ENCODE peak calls at places on chromosome 1, in eight cellular contexts. One of them, this sample, is unnamed.

GRCh38 chr1:31627930-31628421 is 10.5 kb downstream of the HCRTR1 start:
- DNase-seq in upper lobe of right lung: peak; percentile 89
- DNase-seq in endothelial cell of umbilical vein: no peak
- DNase-seq in Karpas-422: no peak
- DNase-seq in neural progenitor cell: no peak
- DNase-seq in esophagus squamous epithelium: no peak
- DNase-seq in cardiac muscle cell: peak; percentile 28
- DNase-seq in body of pancreas: peak; percentile 60
- DNase-seq in this sample: no peak

GRCh38 chr1:44230796-44231195 is 17.5 kb downstream of the DMAP1 start:
- DNase-seq in neural progenitor cell: no peak
- DNase-seq in upper lobe of right lung: no peak
- DNase-seq in esophagus squamous epithelium: no peak
- DNase-seq in Karpas-422: no peak
- DNase-seq in endothelial cell of umbilical vein: no peak
- DNase-seq in cardiac muscle cell: no peak
- DNase-seq in body of pancreas: no peak
- DNase-seq in this sample: no peak

GRCh38 chr1:41319803-41320711 is 41.2 kb upstream of the FOXO6 start:
- DNase-seq in Karpas-422: no peak
- DNase-seq in cardiac muscle cell: no peak
- DNase-seq in endothelial cell of umbilical vein: no peak
- DNase-seq in neural progenitor cell: no peak
- DNase-seq in body of pancreas: peak; percentile 83
- DNase-seq in esophagus squamous epithelium: no peak
- DNase-seq in upper lobe of right lung: no peak
- DNase-seq in this sample: no peak

GRCh38 chr1:83796409-83796808 is 202.5 kb downstream of the TTLL7 start:
- DNase-seq in body of pancreas: no peak
- DNase-seq in esophagus squamous epithelium: no peak
- DNase-seq in upper lobe of right lung: no peak
- DNase-seq in cardiac muscle cell: no peak
- DNase-seq in endothelial cell of umbilical vein: no peak
- DNase-seq in neural progenitor cell: no peak
- DNase-seq in Karpas-422: no peak
- DNase-seq in this sample: no peak

GRCh38 chr1:70075751-70076150 is 129.6 kb downstream of the LRRC40 start:
- DNase-seq in upper lobe of right lung: no peak
- DNase-seq in Karpas-422: no peak
- DNase-seq in body of pancreas: no peak
- DNase-seq in endothelial cell of umbilical vein: no peak
- DNase-seq in neural progenitor cell: peak; percentile 13
- DNase-seq in esophagus squamous epithelium: no peak
- DNase-seq in cardiac muscle cell: no peak
- DNase-seq in this sample: no peak

GRCh38 chr1:66278260-66279046 is 255.5 kb upstream of the SGIP1 start:
- DNase-seq in neural progenitor cell: no peak
- DNase-seq in cardiac muscle cell: no peak
- DNase-seq in endothelial cell of umbilical vein: no peak
- DNase-seq in Karpas-422: peak; percentile 80
- DNase-seq in body of pancreas: no peak
- DNase-seq in upper lobe of right lung: no peak
- DNase-seq in esophagus squamous epithelium: no peak
- DNase-seq in this sample: no peak

GRCh38 chr1:206117151-206117948 is at the start of gene AVPR1B:
- DNase-seq in esophagus squamous epithelium: no peak
- DNase-seq in Karpas-422: no peak
- DNase-seq in body of pancreas: peak; percentile 50
- DNase-seq in neural progenitor cell: peak; percentile 75
- DNase-seq in cardiac muscle cell: peak; percentile 79
- DNase-seq in endothelial cell of umbilical vein: peak; percentile 24
- DNase-seq in upper lobe of right lung: peak; percentile 71
- DNase-seq in this sample: peak; percentile 59

GRCh38 chr1:159177273-159177907 is 6.0 kb downstream of the CADM3 start:
- DNase-seq in Karpas-422: peak; percentile 82
- DNase-seq in esophagus squamous epithelium: no peak
- DNase-seq in neural progenitor cell: peak; percentile 93
- DNase-seq in body of pancreas: peak; percentile 63
- DNase-seq in endothelial cell of umbilical vein: peak; percentile 81
- DNase-seq in cardiac muscle cell: peak; percentile 94
- DNase-seq in upper lobe of right lung: no peak
- DNase-seq in this sample: peak; percentile 63

GRCh38 chr1:38991638-38992449 is 768 bp downstream of the AKIRIN1 start:
- DNase-seq in Karpas-422: peak; percentile 59
- DNase-seq in neural progenitor cell: peak; percentile 83
- DNase-seq in body of pancreas: peak; percentile 34
- DNase-seq in endothelial cell of umbilical vein: peak; percentile 38
- DNase-seq in esophagus squamous epithelium: no peak
- DNase-seq in cardiac muscle cell: peak; percentile 57
- DNase-seq in upper lobe of right lung: peak; percentile 68
- DNase-seq in this sample: peak; percentile 36

GRCh38 chr1:209875510-209875909 is 47.7 kb downstream of the UTP25 start:
- DNase-seq in esophagus squamous epithelium: no peak
- DNase-seq in Karpas-422: no peak
- DNase-seq in endothelial cell of umbilical vein: peak; percentile 51
- DNase-seq in upper lobe of right lung: no peak
- DNase-seq in body of pancreas: peak; percentile 23
- DNase-seq in cardiac muscle cell: peak; percentile 44
- DNase-seq in neural progenitor cell: peak; percentile 68
- DNase-seq in this sample: no peak

GRCh38 chr1:178341218-178341956 is 155.4 kb downstream of the CLEC20A start:
- DNase-seq in upper lobe of right lung: peak; percentile 74
- DNase-seq in Karpas-422: no peak
- DNase-seq in endothelial cell of umbilical vein: peak; percentile 95
- DNase-seq in body of pancreas: peak; percentile 67
- DNase-seq in neural progenitor cell: peak; percentile 95
- DNase-seq in esophagus squamous epithelium: no peak
- DNase-seq in cardiac muscle cell: peak; percentile 87
- DNase-seq in this sample: peak; percentile 96

GRCh38 chr1:108521990-108522393 is 37.9 kb upstream of the EEIG2 start:
- DNase-seq in esophagus squamous epithelium: no peak
- DNase-seq in upper lobe of right lung: no peak
- DNase-seq in endothelial cell of umbilical vein: no peak
- DNase-seq in Karpas-422: no peak
- DNase-seq in body of pancreas: no peak
- DNase-seq in cardiac muscle cell: no peak
- DNase-seq in neural progenitor cell: no peak
- DNase-seq in this sample: no peak

GRCh38 chr1:58933599-58933926 is 149.7 kb upstream of the JUN start:
- DNase-seq in upper lobe of right lung: no peak
- DNase-seq in neural progenitor cell: no peak
- DNase-seq in esophagus squamous epithelium: no peak
- DNase-seq in body of pancreas: no peak
- DNase-seq in Karpas-422: no peak
- DNase-seq in cardiac muscle cell: no peak
- DNase-seq in endothelial cell of umbilical vein: no peak
- DNase-seq in this sample: no peak

GRCh38 chr1:8019229-8019620 is 6.9 kb downstream of the ERRFI1 start:
- DNase-seq in upper lobe of right lung: no peak
- DNase-seq in neural progenitor cell: no peak
- DNase-seq in body of pancreas: no peak
- DNase-seq in endothelial cell of umbilical vein: no peak
- DNase-seq in cardiac muscle cell: no peak
- DNase-seq in esophagus squamous epithelium: no peak
- DNase-seq in Karpas-422: no peak
- DNase-seq in this sample: no peak
- H3K4me1 ChIP-seq in upper lobe of right lung: peaks cover 59% of the 10 kb centered on the region
- H3K4me1 ChIP-seq in neural progenitor cell: peaks cover 88% of the 10 kb centered on the region
- H3K4me1 ChIP-seq in body of pancreas: peaks cover 91% of the 10 kb centered on the region
- H3K4me1 ChIP-seq in endothelial cell of umbilical vein: peaks cover 87% of the 10 kb centered on the region
- H3K4me1 ChIP-seq in cardiac muscle cell: peaks cover 10% of the 10 kb centered on the region
- H3K4me1 ChIP-seq in esophagus squamous epithelium: peaks cover 58% of the 10 kb centered on the region
- H3K4me1 ChIP-seq in Karpas-422: no peaks in the 10 kb centered on the region
- H3K4me1 ChIP-seq in this sample: peaks cover 22% of the 10 kb centered on the region

GRCh38 chr1:18948913-18949688 is 7.4 kb downstream of the IFFO2 start:
- DNase-seq in body of pancreas: peak; percentile 76
- DNase-seq in Karpas-422: no peak
- DNase-seq in neural progenitor cell: peak; percentile 37
- DNase-seq in esophagus squamous epithelium: no peak
- DNase-seq in upper lobe of right lung: no peak
- DNase-seq in cardiac muscle cell: peak; percentile 35
- DNase-seq in endothelial cell of umbilical vein: peak; percentile 41
- DNase-seq in this sample: no peak

GRCh38 chr1:18948048-18948912 is 8.2 kb downstream of the IFFO2 start:
- DNase-seq in upper lobe of right lung: no peak
- DNase-seq in endothelial cell of umbilical vein: no peak
- DNase-seq in body of pancreas: no peak
- DNase-seq in cardiac muscle cell: no peak
- DNase-seq in esophagus squamous epithelium: no peak
- DNase-seq in neural progenitor cell: no peak
- DNase-seq in Karpas-422: no peak
- DNase-seq in this sample: no peak

GRCh38 chr1:18945401-18945849 is 11.1 kb downstream of the IFFO2 start:
- DNase-seq in endothelial cell of umbilical vein: peak; percentile 40
- DNase-seq in body of pancreas: peak; percentile 49
- DNase-seq in neural progenitor cell: peak; percentile 48
- DNase-seq in upper lobe of right lung: no peak
- DNase-seq in cardiac muscle cell: peak; percentile 63
- DNase-seq in Karpas-422: no peak
- DNase-seq in esophagus squamous epithelium: no peak
- DNase-seq in this sample: no peak

GRCh38 chr1:18946550-18947381 is 9.7 kb downstream of the IFFO2 start:
- DNase-seq in neural progenitor cell: no peak
- DNase-seq in upper lobe of right lung: no peak
- DNase-seq in endothelial cell of umbilical vein: no peak
- DNase-seq in Karpas-422: no peak
- DNase-seq in body of pancreas: no peak
- DNase-seq in cardiac muscle cell: no peak
- DNase-seq in esophagus squamous epithelium: no peak
- DNase-seq in this sample: no peak

DNA sequence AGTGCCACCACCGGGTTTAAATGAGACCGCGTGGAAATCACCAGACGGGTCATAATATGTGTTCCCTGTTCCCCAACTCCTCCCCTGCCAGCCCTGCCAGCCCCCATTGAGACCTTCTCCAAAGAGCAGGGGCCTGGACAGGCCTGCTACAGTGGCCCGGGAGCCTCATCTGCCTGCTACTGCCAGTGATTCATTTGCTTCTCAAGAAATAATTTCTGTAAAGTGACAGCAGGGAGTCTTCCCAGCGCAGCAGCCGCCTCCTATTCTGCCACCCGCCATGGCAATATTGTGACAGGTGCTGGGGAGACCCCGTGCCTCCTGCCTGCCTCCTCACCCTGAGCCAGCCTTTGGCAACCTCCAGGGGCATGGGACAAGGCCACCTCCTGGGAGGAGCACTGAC is 8.9 kb downstream of the IFFO2 start:
- DNase-seq in neural progenitor cell: no peak
- DNase-seq in esophagus squamous epithelium: no peak
- DNase-seq in endothelial cell of umbilical vein: no peak
- DNase-seq in Karpas-422: no peak
- DNase-seq in upper lobe of right lung: no peak
- DNase-seq in body of pancreas: no peak
- DNase-seq in cardiac muscle cell: no peak
- DNase-seq in this sample: no peak
- H3K4me1 ChIP-seq in neural progenitor cell: peaks cover 28% of the 10 kb centered on the region
- H3K4me1 ChIP-seq in esophagus squamous epithelium: peaks cover 88% of the 10 kb centered on the region
- H3K4me1 ChIP-seq in endothelial cell of umbilical vein: peaks cover 45% of the 10 kb centered on the region
- H3K4me1 ChIP-seq in Karpas-422: no peaks in the 10 kb centered on the region
- H3K4me1 ChIP-seq in upper lobe of right lung: peaks cover 81% of the 10 kb centered on the region
- H3K4me1 ChIP-seq in body of pancreas: peaks cover 90% of the 10 kb centered on the region
- H3K4me1 ChIP-seq in cardiac muscle cell: peaks cover 37% of the 10 kb centered on the region
- H3K4me1 ChIP-seq in this sample: peaks cover 10% of the 10 kb centered on the region

GRCh38 chr1:11735854-11736745 is at the start of gene AGTRAP:
- DNase-seq in neural progenitor cell: peak; percentile 98
- DNase-seq in body of pancreas: peak; percentile 97
- DNase-seq in esophagus squamous epithelium: peak; percentile 50
- DNase-seq in endothelial cell of umbilical vein: peak; percentile 89
- DNase-seq in Karpas-422: peak; percentile 95
- DNase-seq in upper lobe of right lung: peak; percentile 99
- DNase-seq in cardiac muscle cell: peak; percentile 95
- DNase-seq in this sample: peak; percentile 96

GRCh38 chr1:11740258-11741192 is 4.6 kb downstream of the AGTRAP start:
- DNase-seq in Karpas-422: no peak
- DNase-seq in upper lobe of right lung: no peak
- DNase-seq in cardiac muscle cell: no peak
- DNase-seq in esophagus squamous epithelium: no peak
- DNase-seq in endothelial cell of umbilical vein: no peak
- DNase-seq in body of pancreas: no peak
- DNase-seq in neural progenitor cell: no peak
- DNase-seq in this sample: no peak

GRCh38 chr1:11738783-11739182 is 2.8 kb downstream of the AGTRAP start:
- DNase-seq in upper lobe of right lung: no peak
- DNase-seq in body of pancreas: no peak
- DNase-seq in esophagus squamous epithelium: no peak
- DNase-seq in Karpas-422: no peak
- DNase-seq in neural progenitor cell: no peak
- DNase-seq in endothelial cell of umbilical vein: no peak
- DNase-seq in cardiac muscle cell: no peak
- DNase-seq in this sample: no peak

GRCh38 chr1:11736746-11737639 is 1.1 kb downstream of the AGTRAP start:
- DNase-seq in neural progenitor cell: peak; percentile 57
- DNase-seq in endothelial cell of umbilical vein: peak; percentile 46
- DNase-seq in upper lobe of right lung: peak; percentile 83
- DNase-seq in Karpas-422: peak; percentile 73
- DNase-seq in cardiac muscle cell: peak; percentile 38
- DNase-seq in body of pancreas: peak; percentile 56
- DNase-seq in esophagus squamous epithelium: no peak
- DNase-seq in this sample: peak; percentile 26

GRCh38 chr1:11738096-11738495 is 2.2 kb downstream of the AGTRAP start:
- DNase-seq in Karpas-422: no peak
- DNase-seq in neural progenitor cell: no peak
- DNase-seq in esophagus squamous epithelium: no peak
- DNase-seq in endothelial cell of umbilical vein: no peak
- DNase-seq in cardiac muscle cell: no peak
- DNase-seq in upper lobe of right lung: no peak
- DNase-seq in body of pancreas: no peak
- DNase-seq in this sample: no peak
- H3K4me1 ChIP-seq in Karpas-422: peaks cover 24% of the 10 kb centered on the region
- H3K4me1 ChIP-seq in neural progenitor cell: peaks cover 15% of the 10 kb centered on the region
- H3K4me1 ChIP-seq in esophagus squamous epithelium: peaks cover 28% of the 10 kb centered on the region
- H3K4me1 ChIP-seq in endothelial cell of umbilical vein: peaks cover 6% of the 10 kb centered on the region
- H3K4me1 ChIP-seq in cardiac muscle cell: peaks cover 6% of the 10 kb centered on the region
- H3K4me1 ChIP-seq in upper lobe of right lung: peaks cover 33% of the 10 kb centered on the region
- H3K4me1 ChIP-seq in body of pancreas: peaks cover 15% of the 10 kb centered on the region
- H3K4me1 ChIP-seq in this sample: peaks cover 12% of the 10 kb centered on the region

GRCh38 chr1:223772771-223773160 is 60.4 kb downstream of the CAPN2 start:
- DNase-seq in cardiac muscle cell: no peak
- DNase-seq in neural progenitor cell: no peak
- DNase-seq in body of pancreas: no peak
- DNase-seq in esophagus squamous epithelium: no peak
- DNase-seq in endothelial cell of umbilical vein: no peak
- DNase-seq in Karpas-422: no peak
- DNase-seq in upper lobe of right lung: no peak
- DNase-seq in this sample: no peak

GRCh38 chr1:223775711-223776074 is 63.4 kb downstream of the CAPN2 start:
- DNase-seq in endothelial cell of umbilical vein: no peak
- DNase-seq in Karpas-422: no peak
- DNase-seq in upper lobe of right lung: no peak
- DNase-seq in esophagus squamous epithelium: no peak
- DNase-seq in neural progenitor cell: no peak
- DNase-seq in body of pancreas: no peak
- DNase-seq in cardiac muscle cell: no peak
- DNase-seq in this sample: no peak

GRCh38 chr1:223775054-223775453 is 62.7 kb downstream of the CAPN2 start:
- DNase-seq in upper lobe of right lung: no peak
- DNase-seq in cardiac muscle cell: no peak
- DNase-seq in body of pancreas: no peak
- DNase-seq in endothelial cell of umbilical vein: peak; percentile 11
- DNase-seq in Karpas-422: no peak
- DNase-seq in neural progenitor cell: no peak
- DNase-seq in esophagus squamous epithelium: no peak
- DNase-seq in this sample: no peak

GRCh38 chr1:223776075-223776814 is 63.9 kb downstream of the CAPN2 start:
- DNase-seq in Karpas-422: no peak
- DNase-seq in upper lobe of right lung: no peak
- DNase-seq in esophagus squamous epithelium: no peak
- DNase-seq in endothelial cell of umbilical vein: peak; percentile 95
- DNase-seq in body of pancreas: no peak
- DNase-seq in cardiac muscle cell: no peak
- DNase-seq in neural progenitor cell: no peak
- DNase-seq in this sample: no peak

GRCh38 chr1:223774133-223774811 is 61.9 kb downstream of the CAPN2 start:
- DNase-seq in endothelial cell of umbilical vein: no peak
- DNase-seq in Karpas-422: no peak
- DNase-seq in esophagus squamous epithelium: no peak
- DNase-seq in cardiac muscle cell: no peak
- DNase-seq in neural progenitor cell: no peak
- DNase-seq in upper lobe of right lung: no peak
- DNase-seq in body of pancreas: no peak
- DNase-seq in this sample: no peak
- H3K4me1 ChIP-seq in endothelial cell of umbilical vein: peaks cover 71% of the 10 kb centered on the region
- H3K4me1 ChIP-seq in Karpas-422: peaks cover 6% of the 10 kb centered on the region
- H3K4me1 ChIP-seq in esophagus squamous epithelium: peaks cover 12% of the 10 kb centered on the region
- H3K4me1 ChIP-seq in cardiac muscle cell: peaks cover 32% of the 10 kb centered on the region
- H3K4me1 ChIP-seq in neural progenitor cell: peaks cover 13% of the 10 kb centered on the region
- H3K4me1 ChIP-seq in upper lobe of right lung: peaks cover 25% of the 10 kb centered on the region
- H3K4me1 ChIP-seq in body of pancreas: peaks cover 5% of the 10 kb centered on the region
- H3K4me1 ChIP-seq in this sample: peaks cover 13% of the 10 kb centered on the region

This sample was measured in HAP-1.